ENCODE peak calls at places on chromosomes 7 and 10, in six cellular contexts. One of them, this sample, is unnamed.

GRCh38 chr10:125037145-125037544 is 95.2 kb downstream of the ZRANB1 start:
- DNase-seq in suprapubic skin: no peak
- DNase-seq in activated CD8-positive, alpha-beta T cell treated with anti-CD3 and anti-CD28 coated beads for 36 hours: no peak
- DNase-seq in mesothelial cell of epicardium: no peak
- DNase-seq in head of caudate nucleus: no peak
- DNase-seq in fibroblast of lung: peak; percentile 79
- DNase-seq in this sample: no peak

GRCh38 chr7:43141091-43141490 is 28.6 kb downstream of the HECW1 start:
- DNase-seq in suprapubic skin: no peak
- DNase-seq in activated CD8-positive, alpha-beta T cell treated with anti-CD3 and anti-CD28 coated beads for 36 hours: no peak
- DNase-seq in mesothelial cell of epicardium: no peak
- DNase-seq in head of caudate nucleus: no peak
- DNase-seq in fibroblast of lung: no peak
- DNase-seq in this sample: no peak

GRCh38 chr10:5963591-5963990 is 13.8 kb downstream of the IL15RA start:
- DNase-seq in suprapubic skin: peak; percentile 20
- DNase-seq in activated CD8-positive, alpha-beta T cell treated with anti-CD3 and anti-CD28 coated beads for 36 hours: no peak
- DNase-seq in mesothelial cell of epicardium: no peak
- DNase-seq in head of caudate nucleus: no peak
- DNase-seq in fibroblast of lung: no peak
- DNase-seq in this sample: peak; percentile 80

GRCh38 chr7:20438665-20439376 is 108.1 kb downstream of the ITGB8 start:
- DNase-seq in suprapubic skin: no peak
- DNase-seq in activated CD8-positive, alpha-beta T cell treated with anti-CD3 and anti-CD28 coated beads for 36 hours: no peak
- DNase-seq in mesothelial cell of epicardium: no peak
- DNase-seq in head of caudate nucleus: no peak
- DNase-seq in fibroblast of lung: no peak
- DNase-seq in this sample: no peak

GRCh38 chr7:87876759-87877234 is 504 bp downstream of the DBF4 start:
- DNase-seq in suprapubic skin: peak; percentile 71
- DNase-seq in activated CD8-positive, alpha-beta T cell treated with anti-CD3 and anti-CD28 coated beads for 36 hours: peak; percentile 66
- DNase-seq in mesothelial cell of epicardium: peak; percentile 67
- DNase-seq in head of caudate nucleus: peak; percentile 68
- DNase-seq in fibroblast of lung: peak; percentile 62
- DNase-seq in this sample: no peak

GRCh38 chr10:52029628-52030027 is 284.5 kb upstream of the DKK1 start:
- DNase-seq in suprapubic skin: no peak
- DNase-seq in activated CD8-positive, alpha-beta T cell treated with anti-CD3 and anti-CD28 coated beads for 36 hours: no peak
- DNase-seq in mesothelial cell of epicardium: no peak
- DNase-seq in head of caudate nucleus: no peak
- DNase-seq in fibroblast of lung: no peak
- DNase-seq in this sample: no peak

GRCh38 chr7:130084037-130084875 is 13.9 kb downstream of the KLHDC10 start:
- DNase-seq in suprapubic skin: no peak
- DNase-seq in activated CD8-positive, alpha-beta T cell treated with anti-CD3 and anti-CD28 coated beads for 36 hours: no peak
- DNase-seq in mesothelial cell of epicardium: no peak
- DNase-seq in head of caudate nucleus: no peak
- DNase-seq in fibroblast of lung: no peak
- DNase-seq in this sample: no peak

GRCh38 chr7:73681031-73681430 is 2.2 kb downstream of the DNAJC30 start:
- DNase-seq in suprapubic skin: no peak
- DNase-seq in activated CD8-positive, alpha-beta T cell treated with anti-CD3 and anti-CD28 coated beads for 36 hours: no peak
- DNase-seq in mesothelial cell of epicardium: no peak
- DNase-seq in head of caudate nucleus: no peak
- DNase-seq in fibroblast of lung: no peak
- DNase-seq in this sample: no peak

GRCh38 chr10:12308976-12309375 is 40.4 kb upstream of the CAMK1D start:
- DNase-seq in suprapubic skin: no peak
- DNase-seq in activated CD8-positive, alpha-beta T cell treated with anti-CD3 and anti-CD28 coated beads for 36 hours: no peak
- DNase-seq in mesothelial cell of epicardium: no peak
- DNase-seq in head of caudate nucleus: no peak
- DNase-seq in fibroblast of lung: no peak
- DNase-seq in this sample: no peak

GRCh38 chr10:91043173-91043910 is 122.5 kb upstream of the ANKRD1 start:
- DNase-seq in suprapubic skin: no peak
- DNase-seq in activated CD8-positive, alpha-beta T cell treated with anti-CD3 and anti-CD28 coated beads for 36 hours: no peak
- DNase-seq in mesothelial cell of epicardium: no peak
- DNase-seq in head of caudate nucleus: no peak
- DNase-seq in fibroblast of lung: peak; percentile 45
- DNase-seq in this sample: no peak

GRCh38 chr7:94258856-94259255 is 135.8 kb upstream of the COL1A2 start:
- DNase-seq in suprapubic skin: no peak
- DNase-seq in activated CD8-positive, alpha-beta T cell treated with anti-CD3 and anti-CD28 coated beads for 36 hours: no peak
- DNase-seq in mesothelial cell of epicardium: no peak
- DNase-seq in head of caudate nucleus: no peak
- DNase-seq in fibroblast of lung: peak; percentile 10
- DNase-seq in this sample: no peak

GRCh38 chr7:32299133-32299702 is 191.0 kb downstream of the LSM5 start:
- DNase-seq in suprapubic skin: no peak
- DNase-seq in activated CD8-positive, alpha-beta T cell treated with anti-CD3 and anti-CD28 coated beads for 36 hours: no peak
- DNase-seq in mesothelial cell of epicardium: no peak
- DNase-seq in head of caudate nucleus: no peak
- DNase-seq in fibroblast of lung: no peak
- DNase-seq in this sample: no peak

GRCh38 chr7:113113912-113114311 is 4.4 kb downstream of the SMIM30 start:
- DNase-seq in suprapubic skin: no peak
- DNase-seq in activated CD8-positive, alpha-beta T cell treated with anti-CD3 and anti-CD28 coated beads for 36 hours: peak; percentile 6
- DNase-seq in mesothelial cell of epicardium: no peak
- DNase-seq in head of caudate nucleus: no peak
- DNase-seq in fibroblast of lung: no peak
- DNase-seq in this sample: no peak

GRCh38 chr10:16835223-16835622 is 18.0 kb upstream of the RSU1 start:
- DNase-seq in suprapubic skin: no peak
- DNase-seq in activated CD8-positive, alpha-beta T cell treated with anti-CD3 and anti-CD28 coated beads for 36 hours: peak; percentile 66
- DNase-seq in mesothelial cell of epicardium: no peak
- DNase-seq in head of caudate nucleus: no peak
- DNase-seq in fibroblast of lung: no peak
- DNase-seq in this sample: no peak

GRCh38 chr10:115969591-115969990 is 303.4 kb downstream of the GFRA1 start:
- DNase-seq in suprapubic skin: no peak
- DNase-seq in activated CD8-positive, alpha-beta T cell treated with anti-CD3 and anti-CD28 coated beads for 36 hours: no peak
- DNase-seq in mesothelial cell of epicardium: no peak
- DNase-seq in head of caudate nucleus: no peak
- DNase-seq in fibroblast of lung: no peak
- DNase-seq in this sample: no peak

GRCh38 chr10:116947838-116948529 is 57.0 kb downstream of the SHTN1 start:
- DNase-seq in suprapubic skin: no peak
- DNase-seq in activated CD8-positive, alpha-beta T cell treated with anti-CD3 and anti-CD28 coated beads for 36 hours: no peak
- DNase-seq in mesothelial cell of epicardium: no peak
- DNase-seq in head of caudate nucleus: no peak
- DNase-seq in fibroblast of lung: peak; percentile 28
- DNase-seq in this sample: no peak

GRCh38 chr10:9244880-9245279 is 1190.4 kb downstream of the GATA3 start:
- DNase-seq in suprapubic skin: no peak
- DNase-seq in activated CD8-positive, alpha-beta T cell treated with anti-CD3 and anti-CD28 coated beads for 36 hours: no peak
- DNase-seq in mesothelial cell of epicardium: no peak
- DNase-seq in head of caudate nucleus: no peak
- DNase-seq in fibroblast of lung: no peak
- DNase-seq in this sample: no peak

GRCh38 chr10:75726522-75727493 is 295.4 kb downstream of the LRMDA start:
- DNase-seq in suprapubic skin: no peak
- DNase-seq in activated CD8-positive, alpha-beta T cell treated with anti-CD3 and anti-CD28 coated beads for 36 hours: no peak
- DNase-seq in mesothelial cell of epicardium: no peak
- DNase-seq in head of caudate nucleus: no peak
- DNase-seq in fibroblast of lung: no peak
- DNase-seq in this sample: no peak

GRCh38 chr7:138097064-138097741 is 20.9 kb downstream of the AKR1D1 start:
- DNase-seq in suprapubic skin: no peak
- DNase-seq in activated CD8-positive, alpha-beta T cell treated with anti-CD3 and anti-CD28 coated beads for 36 hours: peak; percentile 21
- DNase-seq in mesothelial cell of epicardium: no peak
- DNase-seq in head of caudate nucleus: no peak
- DNase-seq in fibroblast of lung: no peak
- DNase-seq in this sample: no peak

GRCh38 chr7:111560773-111561658 is 1.3 kb downstream of the IMMP2L start:
- DNase-seq in suprapubic skin: no peak
- DNase-seq in activated CD8-positive, alpha-beta T cell treated with anti-CD3 and anti-CD28 coated beads for 36 hours: no peak
- DNase-seq in mesothelial cell of epicardium: no peak
- DNase-seq in head of caudate nucleus: no peak
- DNase-seq in fibroblast of lung: peak; percentile 61
- DNase-seq in this sample: no peak

GRCh38 chr7:130365511-130366441 is 14.5 kb upstream of the CPA1 start:
- DNase-seq in suprapubic skin: peak; percentile 54
- DNase-seq in activated CD8-positive, alpha-beta T cell treated with anti-CD3 and anti-CD28 coated beads for 36 hours: peak; percentile 74
- DNase-seq in mesothelial cell of epicardium: peak; percentile 70
- DNase-seq in head of caudate nucleus: no peak
- DNase-seq in fibroblast of lung: peak; percentile 65
- DNase-seq in this sample: no peak

GRCh38 chr10:61346946-61347345 is 106.2 kb downstream of the TMEM26 start:
- DNase-seq in suprapubic skin: no peak
- DNase-seq in activated CD8-positive, alpha-beta T cell treated with anti-CD3 and anti-CD28 coated beads for 36 hours: no peak
- DNase-seq in mesothelial cell of epicardium: no peak
- DNase-seq in head of caudate nucleus: no peak
- DNase-seq in fibroblast of lung: no peak
- DNase-seq in this sample: no peak

GRCh38 chr7:54823776-54824175 is 64.8 kb upstream of the SEC61G start:
- DNase-seq in suprapubic skin: no peak
- DNase-seq in activated CD8-positive, alpha-beta T cell treated with anti-CD3 and anti-CD28 coated beads for 36 hours: no peak
- DNase-seq in mesothelial cell of epicardium: no peak
- DNase-seq in head of caudate nucleus: no peak
- DNase-seq in fibroblast of lung: no peak
- DNase-seq in this sample: no peak

GRCh38 chr7:584122-584465 is 64.4 kb upstream of the PDGFA start:
- DNase-seq in suprapubic skin: no peak
- DNase-seq in activated CD8-positive, alpha-beta T cell treated with anti-CD3 and anti-CD28 coated beads for 36 hours: peak; percentile 98
- DNase-seq in mesothelial cell of epicardium: no peak
- DNase-seq in head of caudate nucleus: peak; percentile 54
- DNase-seq in fibroblast of lung: no peak
- DNase-seq in this sample: no peak

GRCh38 chr7:64618785-64619456 is 47.0 kb upstream of the ZNF107 start:
- DNase-seq in suprapubic skin: no peak
- DNase-seq in activated CD8-positive, alpha-beta T cell treated with anti-CD3 and anti-CD28 coated beads for 36 hours: no peak
- DNase-seq in mesothelial cell of epicardium: no peak
- DNase-seq in head of caudate nucleus: no peak
- DNase-seq in fibroblast of lung: peak; percentile 66
- DNase-seq in this sample: no peak

GRCh38 chr10:13882112-13882711 is 295.4 kb downstream of the PRPF18 start:
- DNase-seq in suprapubic skin: no peak
- DNase-seq in activated CD8-positive, alpha-beta T cell treated with anti-CD3 and anti-CD28 coated beads for 36 hours: no peak
- DNase-seq in mesothelial cell of epicardium: no peak
- DNase-seq in head of caudate nucleus: no peak
- DNase-seq in fibroblast of lung: peak; percentile 76
- DNase-seq in this sample: no peak

GRCh38 chr10:29585488-29585976 is 49.2 kb downstream of the SVIL start:
- DNase-seq in suprapubic skin: no peak
- DNase-seq in activated CD8-positive, alpha-beta T cell treated with anti-CD3 and anti-CD28 coated beads for 36 hours: no peak
- DNase-seq in mesothelial cell of epicardium: no peak
- DNase-seq in head of caudate nucleus: peak; percentile 16
- DNase-seq in fibroblast of lung: no peak
- DNase-seq in this sample: no peak

GRCh38 chr10:26067680-26068079 is 133.7 kb downstream of the MYO3A start:
- DNase-seq in suprapubic skin: no peak
- DNase-seq in activated CD8-positive, alpha-beta T cell treated with anti-CD3 and anti-CD28 coated beads for 36 hours: no peak
- DNase-seq in mesothelial cell of epicardium: no peak
- DNase-seq in head of caudate nucleus: no peak
- DNase-seq in fibroblast of lung: no peak
- DNase-seq in this sample: no peak

GRCh38 chr10:36531621-36532020 is 593.8 kb upstream of the ANKRD30A start:
- DNase-seq in suprapubic skin: no peak
- DNase-seq in activated CD8-positive, alpha-beta T cell treated with anti-CD3 and anti-CD28 coated beads for 36 hours: no peak
- DNase-seq in mesothelial cell of epicardium: no peak
- DNase-seq in head of caudate nucleus: no peak
- DNase-seq in fibroblast of lung: no peak
- DNase-seq in this sample: no peak

GRCh38 chr7:149014309-149014708 is 14.0 kb downstream of the PDIA4 start:
- DNase-seq in suprapubic skin: no peak
- DNase-seq in activated CD8-positive, alpha-beta T cell treated with anti-CD3 and anti-CD28 coated beads for 36 hours: no peak
- DNase-seq in mesothelial cell of epicardium: no peak
- DNase-seq in head of caudate nucleus: no peak
- DNase-seq in fibroblast of lung: no peak
- DNase-seq in this sample: no peak

GRCh38 chr10:114821915-114822770 is 563 bp downstream of the FHIP2A start:
- DNase-seq in suprapubic skin: peak; percentile 62
- DNase-seq in activated CD8-positive, alpha-beta T cell treated with anti-CD3 and anti-CD28 coated beads for 36 hours: peak; percentile 38
- DNase-seq in mesothelial cell of epicardium: peak; percentile 71
- DNase-seq in head of caudate nucleus: peak; percentile 23
- DNase-seq in fibroblast of lung: peak; percentile 37
- DNase-seq in this sample: no peak

GRCh38 chr10:133306941-133307379 is 1.7 kb downstream of the TUBGCP2 start:
- DNase-seq in suprapubic skin: no peak
- DNase-seq in activated CD8-positive, alpha-beta T cell treated with anti-CD3 and anti-CD28 coated beads for 36 hours: no peak
- DNase-seq in mesothelial cell of epicardium: no peak
- DNase-seq in head of caudate nucleus: no peak
- DNase-seq in fibroblast of lung: no peak
- DNase-seq in this sample: no peak

GRCh38 chr10:60236869-60237524 is 152.7 kb downstream of the ANK3 start:
- DNase-seq in suprapubic skin: no peak
- DNase-seq in activated CD8-positive, alpha-beta T cell treated with anti-CD3 and anti-CD28 coated beads for 36 hours: peak; percentile 47
- DNase-seq in mesothelial cell of epicardium: no peak
- DNase-seq in head of caudate nucleus: peak; percentile 17
- DNase-seq in fibroblast of lung: no peak
- DNase-seq in this sample: no peak

GRCh38 chr10:103350522-103351260 is at the start of gene PCGF6:
- DNase-seq in suprapubic skin: peak; percentile 76
- DNase-seq in activated CD8-positive, alpha-beta T cell treated with anti-CD3 and anti-CD28 coated beads for 36 hours: peak; percentile 78
- DNase-seq in mesothelial cell of epicardium: peak; percentile 90
- DNase-seq in head of caudate nucleus: peak; percentile 73
- DNase-seq in fibroblast of lung: peak; percentile 75
- DNase-seq in this sample: peak; percentile 92

GRCh38 chr7:121714559-121715303 is 158.2 kb upstream of the PTPRZ1 start:
- DNase-seq in suprapubic skin: no peak
- DNase-seq in activated CD8-positive, alpha-beta T cell treated with anti-CD3 and anti-CD28 coated beads for 36 hours: no peak
- DNase-seq in mesothelial cell of epicardium: no peak
- DNase-seq in head of caudate nucleus: no peak
- DNase-seq in fibroblast of lung: no peak
- DNase-seq in this sample: no peak

GRCh38 chr7:7861211-7861633 is 107.4 kb upstream of the GLCCI1 start:
- DNase-seq in suprapubic skin: no peak
- DNase-seq in activated CD8-positive, alpha-beta T cell treated with anti-CD3 and anti-CD28 coated beads for 36 hours: no peak
- DNase-seq in mesothelial cell of epicardium: no peak
- DNase-seq in head of caudate nucleus: no peak
- DNase-seq in fibroblast of lung: peak; percentile 81
- DNase-seq in this sample: no peak

GRCh38 chr10:70510904-70511303 is 32.3 kb downstream of the PALD1 start:
- DNase-seq in suprapubic skin: no peak
- DNase-seq in activated CD8-positive, alpha-beta T cell treated with anti-CD3 and anti-CD28 coated beads for 36 hours: no peak
- DNase-seq in mesothelial cell of epicardium: no peak
- DNase-seq in head of caudate nucleus: no peak
- DNase-seq in fibroblast of lung: peak; percentile 48
- DNase-seq in this sample: no peak

GRCh38 chr7:138886501-138886917 is 88.5 kb upstream of the ATP6V0A4 start:
- DNase-seq in suprapubic skin: no peak
- DNase-seq in activated CD8-positive, alpha-beta T cell treated with anti-CD3 and anti-CD28 coated beads for 36 hours: peak; percentile 55
- DNase-seq in mesothelial cell of epicardium: no peak
- DNase-seq in head of caudate nucleus: no peak
- DNase-seq in fibroblast of lung: peak; percentile 81
- DNase-seq in this sample: no peak

GRCh38 chr7:95473276-95473985 is 12.3 kb upstream of the ASB4 start:
- DNase-seq in suprapubic skin: no peak
- DNase-seq in activated CD8-positive, alpha-beta T cell treated with anti-CD3 and anti-CD28 coated beads for 36 hours: no peak
- DNase-seq in mesothelial cell of epicardium: no peak
- DNase-seq in head of caudate nucleus: no peak
- DNase-seq in fibroblast of lung: no peak
- DNase-seq in this sample: no peak

This sample was measured in mesenteric fat pad.